ENCODE peak calls at places on chromosomes 1 and 21, in eight cellular contexts. D, V, U, Q, L, B, E and J are unnamed samples. For H3K4me1, the result is how much of the 10 kb centered on the place peaks cover.

GRCh38 chr1:165828581-165829329 is 1.3 kb downstream of the UCK2 start:
- DNase-seq in D (peak), V (peak), U (peak), Q (peak), L (peak), B (peak), E (peak), J (peak)

GRCh38 chr1:47444578-47445465 is 7.0 kb downstream of the FOXD2 start:
- DNase-seq in D (no peak), V (no peak), U (peak), Q (no peak), L (no peak), B (peak), E (no peak), J (peak)

GRCh38 chr1:85200367-85200869 is 398 bp downstream of the SYDE2 start:
- DNase-seq in D (no peak), V (no peak), U (peak), Q (no peak), L (no peak), B (peak), E (peak), J (no peak)

GRCh38 chr1:190560161-190560681 is 82.6 kb upstream of the BRINP3 start:
- DNase-seq in D (no peak), V (no peak), U (no peak), Q (no peak), L (no peak), B (no peak), E (no peak), J (no peak)

GRCh38 chr1:163315773-163316374 is 5.9 kb upstream of the NUF2 start:
- DNase-seq in D (peak), V (no peak), U (peak), Q (no peak), L (peak), B (peak), E (peak), J (peak)

GRCh38 chr1:3403388-3404179 is 50.9 kb upstream of the ARHGEF16 start:
- DNase-seq in D (no peak), V (no peak), U (no peak), Q (no peak), L (peak), B (no peak), E (no peak), J (no peak)

GRCh38 chr1:44408181-44409018 is 3.3 kb downstream of the RNF220 start:
- DNase-seq in D (no peak), V (no peak), U (no peak), Q (no peak), L (no peak), B (no peak), E (no peak), J (no peak)

GRCh38 chr1:56719171-56719570 is 74.1 kb downstream of the PRKAA2 start:
- DNase-seq in D (no peak), V (no peak), U (no peak), Q (no peak), L (no peak), B (no peak), E (no peak), J (no peak)

GRCh38 chr1:150532860-150533259 is 16.3 kb upstream of the ADAMTSL4 start:
- DNase-seq in D (no peak), V (no peak), U (no peak), Q (no peak), L (no peak), B (no peak), E (no peak), J (no peak)

GRCh38 chr1:77039739-77040138 is 172.5 kb downstream of the ST6GALNAC5 start:
- DNase-seq in D (peak), V (no peak), U (peak), Q (no peak), L (no peak), B (peak), E (no peak), J (peak)

GRCh38 chr1:245046764-245047163 is 108.0 kb upstream of the KIF26B start:
- DNase-seq in D (no peak), V (no peak), U (no peak), Q (no peak), L (no peak), B (no peak), E (no peak), J (peak)

GRCh38 chr1:7644906-7645750 is 126.0 kb upstream of the VAMP3 start:
- DNase-seq in D (no peak), V (peak), U (no peak), Q (peak), L (no peak), B (peak), E (peak), J (peak)

GRCh38 chr21:16863541-16863940 is 649.3 kb upstream of the CXADR start:
- DNase-seq in D (no peak), V (no peak), U (no peak), Q (no peak), L (no peak), B (no peak), E (no peak), J (no peak)

GRCh38 chr21:26061437-26061836 is 109.1 kb downstream of the APP start:
- DNase-seq in D (no peak), V (no peak), U (no peak), Q (no peak), L (no peak), B (no peak), E (no peak), J (peak)

GRCh38 chr1:161193561-161194235 is 5.2 kb downstream of the ADAMTS4 start:
- DNase-seq in D (no peak), V (no peak), U (no peak), Q (peak), L (no peak), B (no peak), E (peak), J (no peak)

GRCh38 chr1:161192476-161193465 is 6.1 kb downstream of the ADAMTS4 start:
- DNase-seq in D (peak), V (peak), U (peak), Q (peak), L (peak), B (peak), E (peak), J (peak)

GRCh38 chr1:161196111-161196510 is 2.7 kb downstream of the ADAMTS4 start:
- DNase-seq in D (no peak), V (no peak), U (no peak), Q (no peak), L (no peak), B (no peak), E (no peak), J (no peak)

GRCh38 chr1:161196521-161197451 is 2.1 kb downstream of the ADAMTS4 start:
- DNase-seq in D (no peak), V (peak), U (no peak), Q (no peak), L (no peak), B (no peak), E (no peak), J (peak)

GRCh38 chr1:161195171-161195570 is 3.7 kb downstream of the ADAMTS4 start:
- DNase-seq in D (no peak), V (no peak), U (no peak), Q (no peak), L (peak), B (no peak), E (no peak), J (no peak)
- H3K4me1 ChIP-seq in D (under half), V (half or more), U (under half), Q (under half), L (under half), B (under half), E (half or more), J (under half)

DNA sequence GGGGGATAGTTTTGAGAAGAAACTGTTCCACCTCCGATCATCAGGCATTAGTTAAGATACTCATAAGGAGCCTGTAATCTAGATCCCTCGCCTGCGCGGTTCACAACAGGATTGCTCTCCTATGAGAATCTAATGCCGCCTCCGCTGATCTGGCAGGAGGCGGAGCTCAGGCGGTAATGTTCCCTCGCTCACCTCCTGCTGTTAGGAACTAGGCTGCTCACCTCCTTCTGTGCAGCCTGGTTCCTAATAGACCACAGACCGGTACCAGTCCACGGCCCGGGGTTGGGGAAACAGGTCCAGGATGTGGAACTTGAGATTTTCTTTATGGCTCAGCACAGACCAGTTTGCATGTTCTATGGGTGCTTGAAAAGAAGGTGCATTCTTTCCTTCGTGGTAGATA is 27.2 kb upstream of the FAM3B start:
- DNase-seq in D (no peak), V (no peak), U (no peak), Q (no peak), L (no peak), B (no peak), E (no peak), J (peak)
- TF ChIP-seq CTCF in D (no peak), V (no peak), U (no peak), Q (no peak), L (no peak), B (no peak), E (no peak), J (no peak)

DNA sequence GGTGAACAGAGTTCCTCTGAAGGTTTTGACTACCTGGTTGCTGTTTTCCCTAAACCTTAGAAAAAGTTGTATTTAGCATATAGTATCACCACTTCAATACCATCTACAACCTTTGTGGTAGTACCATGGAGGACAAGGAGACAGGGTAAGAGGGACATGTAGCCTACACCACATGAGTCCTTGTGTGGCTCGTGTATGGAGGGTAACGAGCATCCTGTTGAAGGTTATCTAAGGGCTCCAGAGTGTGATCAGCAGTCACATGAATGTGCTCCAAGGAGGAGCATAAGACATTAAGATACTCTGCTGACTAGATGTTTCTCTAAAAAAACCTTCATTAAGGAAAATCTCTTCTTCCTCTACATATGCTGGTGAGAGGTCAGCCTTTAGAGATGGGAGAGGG is 67.3 kb downstream of the VCAM1 start:
- DNase-seq in D (no peak), V (no peak), U (no peak), Q (no peak), L (no peak), B (no peak), E (no peak), J (no peak)
- H3K4me1 ChIP-seq in D (under half), V (under half), U (under half), Q (under half), L (under half), B (under half), E (under half), J (under half)

GRCh38 chr1:153957744-153958110 is 685 bp downstream of the CRTC2 start:
- DNase-seq in D (no peak), V (no peak), U (no peak), Q (no peak), L (peak), B (peak), E (no peak), J (no peak)
- TF ChIP-seq CTCF in D (no peak), V (no peak), U (no peak), Q (no peak), L (no peak), B (no peak), E (no peak), J (no peak)

GRCh38 chr1:32769524-32770220 is 47.5 kb downstream of the YARS1 start:
- DNase-seq in D (peak), V (no peak), U (no peak), Q (no peak), L (no peak), B (peak), E (no peak), J (no peak)
- H3K4me1 ChIP-seq in D (under half), V (under half), U (half or more), Q (under half), L (under half), B (half or more), E (half or more), J (half or more)

GRCh38 chr1:30718091-30718635 is 5.2 kb downstream of the MATN1 start:
- DNase-seq in D (peak), V (peak), U (peak), Q (peak), L (peak), B (peak), E (peak), J (peak)

GRCh38 chr1:30721311-30722174 is 1.8 kb downstream of the MATN1 start:
- DNase-seq in D (no peak), V (no peak), U (no peak), Q (no peak), L (peak), B (no peak), E (no peak), J (no peak)

GRCh38 chr1:30718636-30719405 is 4.6 kb downstream of the MATN1 start:
- DNase-seq in D (no peak), V (peak), U (peak), Q (peak), L (peak), B (peak), E (peak), J (peak)

GRCh38 chr1:30720271-30721223 is 2.8 kb downstream of the MATN1 start:
- DNase-seq in D (no peak), V (no peak), U (no peak), Q (no peak), L (peak), B (no peak), E (no peak), J (no peak)

GRCh38 chr1:30719406-30720270 is 3.7 kb downstream of the MATN1 start:
- DNase-seq in D (peak), V (no peak), U (no peak), Q (no peak), L (no peak), B (no peak), E (no peak), J (no peak)
- TF ChIP-seq CTCF in D (peak), V (no peak), U (peak), Q (no peak), L (peak), B (no peak), E (peak), J (no peak)

DNA sequence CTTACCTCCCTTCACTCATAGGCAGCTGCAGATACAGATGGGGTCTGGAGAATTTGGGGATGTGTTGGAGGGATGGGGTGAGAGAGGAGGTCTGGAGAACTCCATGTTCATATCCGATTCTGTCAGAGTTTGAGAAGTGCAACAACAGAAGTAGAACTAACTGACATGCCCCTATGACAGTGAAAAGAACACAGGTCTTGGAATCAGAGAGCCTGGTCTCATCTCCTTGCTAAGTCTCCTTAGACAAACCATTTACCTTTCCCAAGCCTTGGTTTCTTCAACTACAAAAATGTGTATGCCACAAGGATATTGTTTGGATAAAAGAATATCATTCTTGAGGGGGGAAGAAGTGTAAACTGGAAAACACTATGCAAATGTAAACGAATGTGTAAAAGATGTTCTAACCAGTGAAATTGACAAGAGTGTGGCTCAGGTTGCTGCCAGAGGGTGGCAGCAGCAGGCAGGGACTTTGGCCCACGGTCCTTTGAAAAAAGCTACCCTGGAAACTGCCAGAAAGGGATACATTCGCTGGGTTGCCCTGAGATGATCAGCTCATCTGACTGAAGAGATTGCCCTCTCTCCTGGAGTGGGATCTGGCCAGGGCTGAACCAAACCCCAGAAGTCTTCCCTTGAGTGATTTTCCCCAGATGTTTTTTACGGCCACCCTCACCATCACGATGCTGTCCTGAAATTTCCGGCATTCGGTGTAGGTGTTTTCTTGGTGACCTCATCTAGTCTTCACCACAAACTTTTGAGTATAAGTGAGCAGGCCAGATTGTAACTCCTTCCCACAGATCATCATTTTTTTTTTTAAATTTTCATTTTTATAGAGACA is 17.0 kb upstream of the CD2 start:
- DNase-seq in D (peak), V (peak), U (peak), Q (no peak), L (peak), B (peak), E (peak), J (peak)
- H3K4me1 ChIP-seq in D (under half), V (under half), U (under half), Q (under half), L (under half), B (under half), E (under half), J (under half)